ENCODE peak calls at places on chromosomes 4 and X, in eight cellular contexts. I, Q, T, E, X, D, A and L are unnamed samples.

GRCh38 chrX:133859860-133860259 is 125.5 kb downstream of the GPC3 start:
- DNase-seq in Q (no peak), T (no peak), X (no peak), A (peak), E (no peak), I (no peak), D (no peak), L (no peak)

GRCh38 chr4:53981573-53981972 is 82.8 kb downstream of the CHIC2 start:
- DNase-seq in I (no peak), T (no peak), D (no peak), A (no peak), E (no peak), X (no peak), Q (no peak), L (no peak)

GRCh38 chr4:74675673-74676279 is 118.5 kb downstream of the BTC start:
- DNase-seq in E (peak), A (peak), Q (peak), D (peak), X (peak), T (no peak), I (no peak), L (peak)

GRCh38 chr4:122703868-122704267 is 28.6 kb upstream of the BBS12 start:
- DNase-seq in I (no peak), E (no peak), A (no peak), Q (no peak), D (no peak), T (no peak), X (no peak), L (peak)

GRCh38 chr4:95898226-95898625 is 58.3 kb downstream of the PDHA2 start:
- DNase-seq in D (no peak), I (no peak), X (no peak), Q (no peak), A (no peak), E (no peak), T (no peak), L (no peak)

GRCh38 chrX:68146054-68146453 is 287.2 kb downstream of the OPHN1 start:
- DNase-seq in I (no peak), X (no peak), T (no peak), D (peak), E (no peak), A (no peak), Q (no peak), L (peak)

GRCh38 chrX:17032351-17032750 is 85.9 kb downstream of the REPS2 start:
- DNase-seq in X (no peak), T (no peak), Q (no peak), E (no peak), I (no peak), A (no peak), D (no peak), L (peak)

GRCh38 chr4:68326146-68326545 is 23.7 kb downstream of the YTHDC1 start:
- DNase-seq in I (no peak), X (no peak), E (no peak), T (no peak), Q (no peak), D (no peak), A (no peak), L (no peak)

GRCh38 chrX:118423558-118423957 is 72.1 kb upstream of the DOCK11 start:
- DNase-seq in T (no peak), X (no peak), I (peak), Q (no peak), E (no peak), A (no peak), D (no peak), L (no peak)

GRCh38 chr4:156756118-156756517 is 215.5 kb downstream of the PDGFC start:
- DNase-seq in E (no peak), D (no peak), I (no peak), T (no peak), X (no peak), A (no peak), Q (no peak), L (no peak)

GRCh38 chr4:26782830-26783202 is 77.8 kb upstream of the STIM2 start:
- DNase-seq in X (no peak), Q (no peak), T (no peak), E (no peak), A (no peak), I (no peak), D (no peak), L (no peak)

GRCh38 chr4:85798011-85798770 is 323.2 kb downstream of the ARHGAP24 start:
- DNase-seq in T (no peak), D (no peak), A (no peak), X (no peak), E (no peak), I (no peak), Q (no peak), L (no peak)

GRCh38 chrX:135740683-135741149 is 27.3 kb downstream of the CT45A3 start:
- DNase-seq in I (no peak), Q (no peak), X (peak), T (no peak), D (peak), A (no peak), E (no peak), L (peak)

GRCh38 chr4:5638316-5638715 is 70.0 kb downstream of the EVC2 start:
- DNase-seq in A (no peak), I (no peak), Q (no peak), X (no peak), D (no peak), E (no peak), T (no peak), L (peak)

GRCh38 chr4:1310031-1310795 is 20.5 kb downstream of the MAEA start:
- DNase-seq in Q (no peak), I (no peak), X (no peak), E (no peak), T (no peak), D (no peak), A (no peak), L (no peak)

GRCh38 chr4:152363086-152363485 is 172.8 kb downstream of the FBXW7 start:
- DNase-seq in D (no peak), Q (no peak), T (no peak), X (no peak), E (no peak), I (no peak), A (no peak), L (peak)

GRCh38 chr4:8050555-8051206 is 107.9 kb downstream of the ABLIM2 start:
- DNase-seq in T (peak), Q (no peak), D (peak), A (peak), E (peak), I (no peak), X (no peak), L (no peak)